ENCODE peak calls at places on chromosomes 4 and X, in nine cellular contexts. One of them, this sample, is unnamed.

GRCh38 chrX:150058728-150059127 is 120.4 kb upstream of the EOLA2 start:
- DNase-seq in NCI-H1417 treated with DMSO at 0.1 percent for 48 hours: no peak
- DNase-seq in posterior cingulate gyrus: no peak
- DNase-seq in ELR: peak
- DNase-seq in T follicular helper cell: no peak
- DNase-seq in MCF 10A: no peak
- DNase-seq in glutamatergic neuron: no peak
- DNase-seq in GM12892: no peak
- DNase-seq in cerebellar nuclear complex: no peak
- DNase-seq in this sample: no peak

GRCh38 chrX:115582035-115582870 is 21.3 kb downstream of the PLS3 start:
- DNase-seq in cerebellar nuclear complex: no peak
- DNase-seq in MCF 10A: no peak
- DNase-seq in GM12892: no peak
- DNase-seq in NCI-H1417 treated with DMSO at 0.1 percent for 48 hours: no peak
- DNase-seq in ELR: no peak
- DNase-seq in T follicular helper cell: no peak
- DNase-seq in posterior cingulate gyrus: no peak
- DNase-seq in glutamatergic neuron: no peak
- DNase-seq in this sample: no peak

GRCh38 chr4:185932491-185932890 is 120.5 kb upstream of the SORBS2 start:
- DNase-seq in ELR: no peak
- DNase-seq in T follicular helper cell: no peak
- DNase-seq in MCF 10A: no peak
- DNase-seq in cerebellar nuclear complex: no peak
- DNase-seq in posterior cingulate gyrus: no peak
- DNase-seq in NCI-H1417 treated with DMSO at 0.1 percent for 48 hours: no peak
- DNase-seq in GM12892: no peak
- DNase-seq in glutamatergic neuron: no peak
- DNase-seq in this sample: no peak

GRCh38 chrX:23773601-23774175 is 9.3 kb upstream of the SAT1 start:
- DNase-seq in glutamatergic neuron: no peak
- DNase-seq in T follicular helper cell: peak
- DNase-seq in posterior cingulate gyrus: no peak
- DNase-seq in ELR: no peak
- DNase-seq in MCF 10A: no peak
- DNase-seq in NCI-H1417 treated with DMSO at 0.1 percent for 48 hours: no peak
- DNase-seq in GM12892: no peak
- DNase-seq in cerebellar nuclear complex: no peak
- DNase-seq in this sample: no peak

GRCh38 chrX:54564942-54565341 is 34.9 kb downstream of the GNL3L start:
- DNase-seq in MCF 10A: no peak
- DNase-seq in cerebellar nuclear complex: no peak
- DNase-seq in posterior cingulate gyrus: no peak
- DNase-seq in GM12892: no peak
- DNase-seq in T follicular helper cell: no peak
- DNase-seq in glutamatergic neuron: no peak
- DNase-seq in NCI-H1417 treated with DMSO at 0.1 percent for 48 hours: no peak
- DNase-seq in ELR: peak
- DNase-seq in this sample: no peak

GRCh38 chrX:13721819-13722527 is 12.4 kb downstream of the TRAPPC2 start:
- DNase-seq in GM12892: no peak
- DNase-seq in glutamatergic neuron: no peak
- DNase-seq in cerebellar nuclear complex: no peak
- DNase-seq in NCI-H1417 treated with DMSO at 0.1 percent for 48 hours: no peak
- DNase-seq in posterior cingulate gyrus: no peak
- DNase-seq in T follicular helper cell: no peak
- DNase-seq in ELR: no peak
- DNase-seq in MCF 10A: no peak
- DNase-seq in this sample: no peak

GRCh38 chrX:118218079-118218478 is 101.5 kb upstream of the KLHL13 start:
- DNase-seq in NCI-H1417 treated with DMSO at 0.1 percent for 48 hours: no peak
- DNase-seq in MCF 10A: no peak
- DNase-seq in T follicular helper cell: no peak
- DNase-seq in GM12892: no peak
- DNase-seq in glutamatergic neuron: no peak
- DNase-seq in posterior cingulate gyrus: no peak
- DNase-seq in ELR: no peak
- DNase-seq in cerebellar nuclear complex: no peak
- DNase-seq in this sample: no peak

GRCh38 chr4:28755081-28755480 is 1894.4 kb downstream of the STIM2 start:
- DNase-seq in NCI-H1417 treated with DMSO at 0.1 percent for 48 hours: no peak
- DNase-seq in MCF 10A: no peak
- DNase-seq in T follicular helper cell: no peak
- DNase-seq in ELR: no peak
- DNase-seq in cerebellar nuclear complex: no peak
- DNase-seq in GM12892: no peak
- DNase-seq in glutamatergic neuron: no peak
- DNase-seq in posterior cingulate gyrus: no peak
- DNase-seq in this sample: no peak

GRCh38 chr4:152935661-152936445 is at the start of gene FHDC1:
- DNase-seq in ELR: peak
- DNase-seq in glutamatergic neuron: peak
- DNase-seq in NCI-H1417 treated with DMSO at 0.1 percent for 48 hours: no peak
- DNase-seq in cerebellar nuclear complex: no peak
- DNase-seq in MCF 10A: peak
- DNase-seq in T follicular helper cell: no peak
- DNase-seq in GM12892: peak
- DNase-seq in posterior cingulate gyrus: no peak
- DNase-seq in this sample: peak

GRCh38 chr4:13762126-13762525 is 134.6 kb upstream of the BOD1L1 start:
- DNase-seq in ELR: peak
- DNase-seq in glutamatergic neuron: no peak
- DNase-seq in posterior cingulate gyrus: no peak
- DNase-seq in cerebellar nuclear complex: no peak
- DNase-seq in MCF 10A: no peak
- DNase-seq in NCI-H1417 treated with DMSO at 0.1 percent for 48 hours: no peak
- DNase-seq in T follicular helper cell: no peak
- DNase-seq in GM12892: no peak
- DNase-seq in this sample: no peak

GRCh38 chr4:142128529-142128928 is 492.1 kb downstream of the IL15 start:
- DNase-seq in posterior cingulate gyrus: no peak
- DNase-seq in cerebellar nuclear complex: no peak
- DNase-seq in T follicular helper cell: no peak
- DNase-seq in glutamatergic neuron: no peak
- DNase-seq in GM12892: no peak
- DNase-seq in MCF 10A: no peak
- DNase-seq in ELR: no peak
- DNase-seq in NCI-H1417 treated with DMSO at 0.1 percent for 48 hours: no peak
- DNase-seq in this sample: no peak

GRCh38 chr4:171847751-171848150 is 34.5 kb downstream of the GALNTL6 start:
- DNase-seq in ELR: peak
- DNase-seq in GM12892: no peak
- DNase-seq in glutamatergic neuron: no peak
- DNase-seq in T follicular helper cell: no peak
- DNase-seq in cerebellar nuclear complex: no peak
- DNase-seq in NCI-H1417 treated with DMSO at 0.1 percent for 48 hours: no peak
- DNase-seq in posterior cingulate gyrus: no peak
- DNase-seq in MCF 10A: no peak
- DNase-seq in this sample: no peak

GRCh38 chrX:154383359-154384283 is 4.5 kb downstream of the EMD start:
- DNase-seq in cerebellar nuclear complex: no peak
- DNase-seq in MCF 10A: no peak
- DNase-seq in T follicular helper cell: no peak
- DNase-seq in GM12892: no peak
- DNase-seq in posterior cingulate gyrus: no peak
- DNase-seq in NCI-H1417 treated with DMSO at 0.1 percent for 48 hours: no peak
- DNase-seq in glutamatergic neuron: no peak
- DNase-seq in ELR: no peak
- DNase-seq in this sample: no peak

GRCh38 chrX:102339312-102340298 is 92.6 kb downstream of the NXF2 start:
- DNase-seq in T follicular helper cell: no peak
- DNase-seq in posterior cingulate gyrus: peak
- DNase-seq in NCI-H1417 treated with DMSO at 0.1 percent for 48 hours: no peak
- DNase-seq in MCF 10A: no peak
- DNase-seq in cerebellar nuclear complex: no peak
- DNase-seq in glutamatergic neuron: no peak
- DNase-seq in GM12892: no peak
- DNase-seq in ELR: peak
- DNase-seq in this sample: no peak

GRCh38 chrX:135513140-135513535 is 7.3 kb upstream of the INTS6L start:
- DNase-seq in cerebellar nuclear complex: no peak
- DNase-seq in NCI-H1417 treated with DMSO at 0.1 percent for 48 hours: no peak
- DNase-seq in T follicular helper cell: no peak
- DNase-seq in GM12892: no peak
- DNase-seq in ELR: no peak
- DNase-seq in MCF 10A: no peak
- DNase-seq in glutamatergic neuron: no peak
- DNase-seq in posterior cingulate gyrus: no peak
- DNase-seq in this sample: no peak

GRCh38 chr4:88659061-88659889 is 38.4 kb downstream of the NAP1L5 start:
- DNase-seq in NCI-H1417 treated with DMSO at 0.1 percent for 48 hours: no peak
- DNase-seq in cerebellar nuclear complex: no peak
- DNase-seq in GM12892: no peak
- DNase-seq in glutamatergic neuron: no peak
- DNase-seq in T follicular helper cell: peak
- DNase-seq in ELR: peak
- DNase-seq in posterior cingulate gyrus: no peak
- DNase-seq in MCF 10A: peak
- DNase-seq in this sample: no peak

GRCh38 chr4:33961751-33962150 is 2282.6 kb downstream of the ARAP2 start:
- DNase-seq in cerebellar nuclear complex: no peak
- DNase-seq in posterior cingulate gyrus: no peak
- DNase-seq in glutamatergic neuron: no peak
- DNase-seq in MCF 10A: no peak
- DNase-seq in T follicular helper cell: no peak
- DNase-seq in GM12892: no peak
- DNase-seq in ELR: peak
- DNase-seq in NCI-H1417 treated with DMSO at 0.1 percent for 48 hours: no peak
- DNase-seq in this sample: no peak

GRCh38 chrX:134803551-134804183 is 145.4 kb upstream of the PLAC1 start:
- DNase-seq in GM12892: no peak
- DNase-seq in T follicular helper cell: peak
- DNase-seq in ELR: no peak
- DNase-seq in cerebellar nuclear complex: no peak
- DNase-seq in MCF 10A: no peak
- DNase-seq in glutamatergic neuron: no peak
- DNase-seq in posterior cingulate gyrus: no peak
- DNase-seq in NCI-H1417 treated with DMSO at 0.1 percent for 48 hours: no peak
- DNase-seq in this sample: no peak

GRCh38 chr4:150746156-150746555 is 164.2 kb downstream of the MAB21L2 start:
- DNase-seq in ELR: peak
- DNase-seq in posterior cingulate gyrus: no peak
- DNase-seq in NCI-H1417 treated with DMSO at 0.1 percent for 48 hours: no peak
- DNase-seq in glutamatergic neuron: no peak
- DNase-seq in GM12892: no peak
- DNase-seq in MCF 10A: peak
- DNase-seq in T follicular helper cell: no peak
- DNase-seq in cerebellar nuclear complex: no peak
- DNase-seq in this sample: no peak

GRCh38 chrX:134718329-134719317 is 60.4 kb upstream of the PLAC1 start:
- DNase-seq in glutamatergic neuron: no peak
- DNase-seq in posterior cingulate gyrus: no peak
- DNase-seq in MCF 10A: peak
- DNase-seq in GM12892: no peak
- DNase-seq in ELR: peak
- DNase-seq in NCI-H1417 treated with DMSO at 0.1 percent for 48 hours: no peak
- DNase-seq in T follicular helper cell: no peak
- DNase-seq in cerebellar nuclear complex: no peak
- DNase-seq in this sample: no peak

GRCh38 chr4:25212822-25213221 is 21.0 kb upstream of the PI4K2B start:
- DNase-seq in MCF 10A: no peak
- DNase-seq in T follicular helper cell: no peak
- DNase-seq in cerebellar nuclear complex: no peak
- DNase-seq in ELR: no peak
- DNase-seq in GM12892: no peak
- DNase-seq in glutamatergic neuron: no peak
- DNase-seq in NCI-H1417 treated with DMSO at 0.1 percent for 48 hours: no peak
- DNase-seq in posterior cingulate gyrus: no peak
- DNase-seq in this sample: no peak

GRCh38 chr4:171242831-171243230 is 570.4 kb upstream of the GALNTL6 start:
- DNase-seq in MCF 10A: no peak
- DNase-seq in GM12892: no peak
- DNase-seq in posterior cingulate gyrus: no peak
- DNase-seq in NCI-H1417 treated with DMSO at 0.1 percent for 48 hours: no peak
- DNase-seq in T follicular helper cell: no peak
- DNase-seq in ELR: peak
- DNase-seq in cerebellar nuclear complex: no peak
- DNase-seq in glutamatergic neuron: no peak
- DNase-seq in this sample: no peak

GRCh38 chrX:52363247-52363883 is 5.5 kb upstream of the XAGE2 start:
- DNase-seq in cerebellar nuclear complex: no peak
- DNase-seq in T follicular helper cell: no peak
- DNase-seq in MCF 10A: no peak
- DNase-seq in NCI-H1417 treated with DMSO at 0.1 percent for 48 hours: no peak
- DNase-seq in GM12892: no peak
- DNase-seq in ELR: no peak
- DNase-seq in glutamatergic neuron: no peak
- DNase-seq in posterior cingulate gyrus: no peak
- DNase-seq in this sample: no peak

GRCh38 chrX:11386001-11386523 is 92.8 kb downstream of the AMELX start:
- DNase-seq in T follicular helper cell: no peak
- DNase-seq in MCF 10A: peak
- DNase-seq in posterior cingulate gyrus: peak
- DNase-seq in GM12892: no peak
- DNase-seq in cerebellar nuclear complex: no peak
- DNase-seq in glutamatergic neuron: no peak
- DNase-seq in ELR: peak
- DNase-seq in NCI-H1417 treated with DMSO at 0.1 percent for 48 hours: no peak
- DNase-seq in this sample: no peak

GRCh38 chr4:84821064-84821463 is 145.4 kb downstream of the WDFY3 start:
- DNase-seq in T follicular helper cell: no peak
- DNase-seq in ELR: no peak
- DNase-seq in glutamatergic neuron: no peak
- DNase-seq in cerebellar nuclear complex: no peak
- DNase-seq in posterior cingulate gyrus: no peak
- DNase-seq in NCI-H1417 treated with DMSO at 0.1 percent for 48 hours: no peak
- DNase-seq in GM12892: no peak
- DNase-seq in MCF 10A: no peak
- DNase-seq in this sample: no peak

GRCh38 chrX:78316310-78316709 is 11.1 kb downstream of the CYSLTR1 start:
- DNase-seq in T follicular helper cell: no peak
- DNase-seq in MCF 10A: no peak
- DNase-seq in NCI-H1417 treated with DMSO at 0.1 percent for 48 hours: no peak
- DNase-seq in GM12892: no peak
- DNase-seq in ELR: no peak
- DNase-seq in glutamatergic neuron: no peak
- DNase-seq in cerebellar nuclear complex: no peak
- DNase-seq in posterior cingulate gyrus: peak
- DNase-seq in this sample: no peak

GRCh38 chr4:188107931-188108843 is 1.2 kb downstream of the TRIML2 start:
- DNase-seq in NCI-H1417 treated with DMSO at 0.1 percent for 48 hours: no peak
- DNase-seq in cerebellar nuclear complex: no peak
- DNase-seq in glutamatergic neuron: no peak
- DNase-seq in ELR: peak
- DNase-seq in MCF 10A: peak
- DNase-seq in GM12892: no peak
- DNase-seq in T follicular helper cell: no peak
- DNase-seq in posterior cingulate gyrus: no peak
- DNase-seq in this sample: no peak

GRCh38 chr4:139522457-139522856 is 33.6 kb downstream of the SETD7 start:
- DNase-seq in cerebellar nuclear complex: no peak
- DNase-seq in glutamatergic neuron: peak
- DNase-seq in NCI-H1417 treated with DMSO at 0.1 percent for 48 hours: no peak
- DNase-seq in ELR: no peak
- DNase-seq in T follicular helper cell: no peak
- DNase-seq in GM12892: no peak
- DNase-seq in MCF 10A: no peak
- DNase-seq in posterior cingulate gyrus: no peak
- DNase-seq in this sample: no peak